ENCODE peak calls at places on chromosome 21, in five cellular contexts. W is CD4-positive, alpha-beta T cell; C is stimulated activated CD4-positive, alpha-beta T cell treated with anti-CD3 and anti-CD28 coated beads, Interleukin-15, amount 100 ng/mL, for 1 hour; F is NCI-H1417; U is activated T-helper 1 cell treated with anti-CD3 and anti-CD28 coated beads, Interleukin-2, amount 50 U/mL, for 16 hours. P is an unnamed sample.

GRCh38 chr21:14989359-14989758 is 75.4 kb downstream of the NRIP1 start:
- DNase-seq in U (no peak), F (no peak), C (no peak), W (no peak), P (no peak)

GRCh38 chr21:42983102-42983501 is 8.7 kb downstream of the PKNOX1 start:
- DNase-seq in F (no peak), C (no peak), U (no peak), W (no peak), P (no peak)

GRCh38 chr21:19218163-19218562 is 814.6 kb upstream of the TMPRSS15 start:
- DNase-seq in F (no peak), U (no peak), W (no peak), C (no peak), P (no peak)

GRCh38 chr21:42652527-42653491 is 612 bp upstream of the PDE9A start:
- DNase-seq in W (no peak), U (no peak), C (no peak), F (no peak), P (no peak)

GRCh38 chr21:34817821-34818662 is 149.2 kb downstream of the CLIC6 start:
- DNase-seq in W (no peak), F (no peak), U (no peak), C (no peak), P (no peak)

GRCh38 chr21:35043549-35043948 is 5.6 kb downstream of the RUNX1 start:
- DNase-seq in F (no peak), C (no peak), U (no peak), W (no peak), P (no peak)

GRCh38 chr21:28832013-28832714 is 160.5 kb downstream of the LTN1 start:
- DNase-seq in F (no peak), U (no peak), W (no peak), C (no peak), P (no peak)

GRCh38 chr21:44946254-44947041 is 6.6 kb downstream of the SLX9 start:
- DNase-seq in W (no peak), C (no peak), U (no peak), F (no peak), P (no peak)

GRCh38 chr21:39149882-39150281 is 33.4 kb downstream of the PSMG1 start:
- DNase-seq in F (no peak), C (no peak), W (no peak), U (no peak), P (no peak)

GRCh38 chr21:45987121-45987711 is 5.6 kb downstream of the COL6A1 start:
- DNase-seq in C (no peak), F (no peak), W (no peak), U (no peak), P (peak)

GRCh38 chr21:46159390-46159789 is 4.0 kb upstream of the FTCD start:
- DNase-seq in C (no peak), W (no peak), F (no peak), U (peak), P (no peak)

GRCh38 chr21:41427556-41427955 is 1.5 kb downstream of the MX1 start:
- DNase-seq in F (no peak), C (no peak), W (no peak), U (no peak), P (no peak)

GRCh38 chr21:37017951-37018679 is 11.6 kb downstream of the RIPPLY3 start:
- DNase-seq in C (no peak), U (no peak), F (no peak), W (no peak), P (no peak)

GRCh38 chr21:35398366-35398982 is 349.4 kb upstream of the RUNX1 start:
- DNase-seq in C (no peak), W (no peak), U (no peak), F (peak), P (no peak)

GRCh38 chr21:34960672-34961071 is 88.4 kb downstream of the RUNX1 start:
- DNase-seq in F (no peak), W (no peak), U (no peak), C (no peak), P (no peak)

GRCh38 chr21:45901061-45901690 is 80.4 kb upstream of the COL6A1 start:
- DNase-seq in C (no peak), U (no peak), F (no peak), W (no peak), P (no peak)

GRCh38 chr21:46661211-46661625 is 25.7 kb downstream of the PRMT2 start:
- DNase-seq in U (no peak), C (no peak), F (peak), W (no peak), P (peak)

GRCh38 chr21:34986561-34987533 is 62.3 kb downstream of the RUNX1 start:
- DNase-seq in U (peak), W (peak), F (no peak), C (peak), P (peak)

GRCh38 chr21:25845729-25846256 is 111.0 kb downstream of the GABPA start:
- DNase-seq in W (no peak), F (no peak), C (no peak), U (no peak), P (no peak)

GRCh38 chr21:42841156-42841915 is 38.0 kb downstream of the WDR4 start:
- DNase-seq in F (no peak), U (no peak), C (no peak), W (no peak), P (no peak)

GRCh38 chr21:29499734-29500343 is 201.1 kb downstream of the BACH1 start:
- DNase-seq in C (no peak), W (no peak), U (no peak), F (no peak), P (no peak)

GRCh38 chr21:38798481-38798882 is 7.2 kb upstream of the ETS2 start:
- DNase-seq in U (no peak), W (no peak), F (no peak), C (no peak), P (no peak)

GRCh38 chr21:16879479-16879878 is 633.4 kb upstream of the CXADR start:
- DNase-seq in F (no peak), U (no peak), C (no peak), W (no peak), P (no peak)

GRCh38 chr21:26743524-26743923 is 101.7 kb downstream of the ADAMTS1 start:
- DNase-seq in F (no peak), C (no peak), U (no peak), W (no peak), P (no peak)

GRCh38 chr21:45401916-45402900 is 2.8 kb upstream of the COL18A1 start:
- DNase-seq in F (no peak), C (no peak), U (no peak), W (no peak), P (no peak)

GRCh38 chr21:15093216-15093615 is 28.4 kb upstream of the NRIP1 start:
- DNase-seq in F (no peak), W (no peak), U (no peak), C (no peak), P (no peak)

GRCh38 chr21:26028183-26028582 is 142.4 kb downstream of the APP start:
- DNase-seq in W (no peak), C (no peak), U (no peak), F (no peak), P (no peak)

GRCh38 chr21:32562426-32562825 is 22.9 kb downstream of the TCP10L start:
- DNase-seq in U (no peak), F (no peak), C (no peak), W (no peak), P (no peak)

GRCh38 chr21:42547906-42548365 is 34.3 kb downstream of the SLC37A1 start:
- DNase-seq in W (no peak), U (no peak), C (no peak), F (no peak), P (no peak)

GRCh38 chr21:44298301-44298700 is 1.6 kb upstream of the PFKL start:
- DNase-seq in W (no peak), U (no peak), F (no peak), C (no peak), P (no peak)

GRCh38 chr21:15848632-15849031 is 118.8 kb downstream of the USP25 start:
- DNase-seq in U (no peak), F (no peak), W (no peak), C (no peak), P (no peak)

GRCh38 chr21:38440746-38441145 is 57.5 kb downstream of the ERG start:
- DNase-seq in W (no peak), C (no peak), F (no peak), U (no peak), P (no peak)

GRCh38 chr21:38308010-38308784 is 51.4 kb downstream of the KCNJ15 start:
- DNase-seq in C (no peak), F (no peak), U (no peak), W (no peak), P (no peak)

GRCh38 chr21:36254106-36254941 is 65.7 kb upstream of the MORC3 start:
- DNase-seq in C (no peak), F (no peak), W (no peak), U (no peak), P (no peak)

GRCh38 chr21:41947596-41948403 is 6.0 kb downstream of the C2CD2 start:
- DNase-seq in F (no peak), U (no peak), C (no peak), W (no peak), P (no peak)

GRCh38 chr21:25638634-25639166 is 358 bp upstream of the JAM2 start:
- DNase-seq in U (no peak), C (no peak), W (no peak), F (no peak), P (no peak)

GRCh38 chr21:15010645-15011044 is 54.2 kb downstream of the NRIP1 start:
- DNase-seq in C (no peak), U (no peak), W (no peak), F (no peak), P (no peak)

P was measured in T-helper 17 cell.